ENCODE peak calls at places on chromosomes 1 and 21, in five cellular contexts. One of them, this sample, is unnamed.

GRCh38 chr1:229253170-229253974 is 17.5 kb upstream of the RAB4A start:
- DNase-seq in neural progenitor cell: peak; percentile 29
- DNase-seq in ovary: no peak
- DNase-seq in MM.1S: peak; percentile 85
- DNase-seq in AG09319: no peak
- DNase-seq in this sample: peak; percentile 42

GRCh38 chr21:34791776-34792503 is 123.1 kb downstream of the CLIC6 start:
- DNase-seq in neural progenitor cell: no peak
- DNase-seq in ovary: no peak
- DNase-seq in MM.1S: no peak
- DNase-seq in AG09319: no peak
- DNase-seq in this sample: no peak

GRCh38 chr1:2914702-2915101 is 106.6 kb upstream of the ACTRT2 start:
- DNase-seq in neural progenitor cell: no peak
- DNase-seq in ovary: no peak
- DNase-seq in MM.1S: no peak
- DNase-seq in AG09319: no peak
- DNase-seq in this sample: no peak

GRCh38 chr1:62585481-62586155 is 11.7 kb upstream of the ANGPTL3 start:
- DNase-seq in neural progenitor cell: no peak
- DNase-seq in ovary: no peak
- DNase-seq in MM.1S: no peak
- DNase-seq in AG09319: no peak
- DNase-seq in this sample: no peak

GRCh38 chr1:231162300-231162969 is 577 bp downstream of the TRIM67 start:
- DNase-seq in neural progenitor cell: peak; percentile 85
- DNase-seq in ovary: peak; percentile 49
- DNase-seq in MM.1S: peak; percentile 35
- DNase-seq in AG09319: no peak
- DNase-seq in this sample: peak; percentile 80

GRCh38 chr1:6502000-6502891 is 10.8 kb upstream of the PLEKHG5 start:
- DNase-seq in neural progenitor cell: no peak
- DNase-seq in ovary: peak; percentile 81
- DNase-seq in MM.1S: no peak
- DNase-seq in AG09319: no peak
- DNase-seq in this sample: no peak

GRCh38 chr21:43917515-43918384 is 52.7 kb downstream of the AGPAT3 start:
- DNase-seq in neural progenitor cell: no peak
- DNase-seq in ovary: no peak
- DNase-seq in MM.1S: peak; percentile 82
- DNase-seq in AG09319: no peak
- DNase-seq in this sample: peak; percentile 70

GRCh38 chr1:21931171-21932093 is 5.7 kb downstream of the HSPG2 start:
- DNase-seq in neural progenitor cell: no peak
- DNase-seq in ovary: peak; percentile 71
- DNase-seq in MM.1S: no peak
- DNase-seq in AG09319: no peak
- DNase-seq in this sample: no peak

GRCh38 chr21:26800455-26801454 is 44.5 kb downstream of the ADAMTS1 start:
- DNase-seq in neural progenitor cell: no peak
- DNase-seq in ovary: peak; percentile 50
- DNase-seq in MM.1S: no peak
- DNase-seq in AG09319: peak; percentile 65
- DNase-seq in this sample: no peak

GRCh38 chr1:66140072-66140471 is 347.4 kb downstream of the PDE4B start:
- DNase-seq in neural progenitor cell: no peak
- DNase-seq in ovary: no peak
- DNase-seq in MM.1S: no peak
- DNase-seq in AG09319: no peak
- DNase-seq in this sample: no peak

GRCh38 chr1:44220755-44221154 is 7.5 kb downstream of the DMAP1 start:
- DNase-seq in neural progenitor cell: no peak
- DNase-seq in ovary: no peak
- DNase-seq in MM.1S: no peak
- DNase-seq in AG09319: no peak
- DNase-seq in this sample: no peak

GRCh38 chr1:171743014-171743870 is 1.4 kb upstream of the VAMP4 start:
- DNase-seq in neural progenitor cell: no peak
- DNase-seq in ovary: no peak
- DNase-seq in MM.1S: peak; percentile 16
- DNase-seq in AG09319: no peak
- DNase-seq in this sample: no peak

GRCh38 chr1:156511656-156512055 is 11.1 kb upstream of the MEF2D start:
- DNase-seq in neural progenitor cell: no peak
- DNase-seq in ovary: no peak
- DNase-seq in MM.1S: peak; percentile 4
- DNase-seq in AG09319: no peak
- DNase-seq in this sample: no peak

GRCh38 chr21:37551406-37552355 is 185.1 kb downstream of the DYRK1A start:
- DNase-seq in neural progenitor cell: no peak
- DNase-seq in ovary: peak; percentile 47
- DNase-seq in MM.1S: no peak
- DNase-seq in AG09319: no peak
- DNase-seq in this sample: no peak

GRCh38 chr1:186960866-186961265 is 132.1 kb downstream of the PLA2G4A start:
- DNase-seq in neural progenitor cell: no peak
- DNase-seq in ovary: no peak
- DNase-seq in MM.1S: no peak
- DNase-seq in AG09319: no peak
- DNase-seq in this sample: no peak

GRCh38 chr1:154749078-154749760 is 120.9 kb downstream of the KCNN3 start:
- DNase-seq in neural progenitor cell: no peak
- DNase-seq in ovary: no peak
- DNase-seq in MM.1S: peak; percentile 45
- DNase-seq in AG09319: no peak
- DNase-seq in this sample: no peak

DNA sequence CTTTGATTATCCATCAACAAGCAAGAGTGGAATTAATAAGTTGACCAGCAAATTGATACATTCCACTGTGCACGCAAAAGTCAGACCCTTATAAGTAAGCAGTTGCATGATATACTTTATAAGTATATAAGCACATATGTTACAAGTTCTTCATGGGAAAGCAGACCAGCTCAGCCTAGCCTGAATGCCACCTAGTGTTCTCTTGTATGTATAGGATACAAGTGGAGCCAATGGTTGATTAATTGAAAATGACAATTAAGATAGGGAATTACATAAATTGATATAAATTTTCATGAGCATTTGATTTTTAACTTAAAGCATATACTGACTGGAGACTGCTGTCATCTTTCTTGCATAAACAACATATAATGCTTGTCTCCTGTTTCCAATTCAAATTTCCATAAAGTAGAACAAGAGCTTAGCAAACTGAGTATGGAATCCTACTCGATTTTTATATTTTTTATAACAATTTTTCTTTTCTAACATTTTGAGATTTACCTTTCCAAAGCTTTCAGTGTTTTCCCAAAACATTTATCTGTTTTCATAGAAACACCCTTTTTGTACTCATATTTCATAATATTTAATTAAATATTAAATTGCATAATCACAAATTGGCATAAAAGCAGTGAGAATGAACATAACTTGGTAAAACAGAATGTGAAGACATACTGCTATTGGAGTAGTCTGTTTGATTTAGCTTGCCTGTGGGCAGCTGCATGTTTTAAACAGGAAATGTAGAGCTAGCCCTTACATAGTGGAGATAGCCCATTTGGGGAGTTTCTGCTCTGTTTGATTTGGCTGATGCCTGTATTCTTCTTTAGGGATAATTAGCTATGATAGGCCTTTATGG is 62.8 kb downstream of the MAGI3 start:
- DNase-seq in neural progenitor cell: peak; percentile 30
- DNase-seq in ovary: no peak
- DNase-seq in MM.1S: peak; percentile 13
- DNase-seq in AG09319: peak; percentile 45
- DNase-seq in this sample: peak; percentile 24
- TF ChIP-seq CTCF in neural progenitor cell: peak; percentile 50
- TF ChIP-seq CTCF in ovary: no peak
- TF ChIP-seq CTCF in MM.1S: peak; percentile 39
- TF ChIP-seq CTCF in AG09319: peak; percentile 41
- TF ChIP-seq CTCF in this sample: peak; percentile 15

GRCh38 chr1:43071241-43071640 is 100.8 kb downstream of the EBNA1BP2 start:
- DNase-seq in neural progenitor cell: no peak
- DNase-seq in ovary: no peak
- DNase-seq in MM.1S: no peak
- DNase-seq in AG09319: no peak
- DNase-seq in this sample: no peak

GRCh38 chr1:43072314-43072713 is 99.8 kb downstream of the EBNA1BP2 start:
- DNase-seq in neural progenitor cell: no peak
- DNase-seq in ovary: no peak
- DNase-seq in MM.1S: no peak
- DNase-seq in AG09319: no peak
- DNase-seq in this sample: no peak

GRCh38 chr1:43074709-43075108 is 97.4 kb downstream of the EBNA1BP2 start:
- DNase-seq in neural progenitor cell: peak; percentile 1
- DNase-seq in ovary: no peak
- DNase-seq in MM.1S: no peak
- DNase-seq in AG09319: no peak
- DNase-seq in this sample: no peak

GRCh38 chr1:43073490-43074230 is 98.4 kb downstream of the EBNA1BP2 start:
- DNase-seq in neural progenitor cell: peak; percentile 86
- DNase-seq in ovary: peak; percentile 70
- DNase-seq in MM.1S: peak; percentile 55
- DNase-seq in AG09319: peak; percentile 37
- DNase-seq in this sample: peak; percentile 80

DNA sequence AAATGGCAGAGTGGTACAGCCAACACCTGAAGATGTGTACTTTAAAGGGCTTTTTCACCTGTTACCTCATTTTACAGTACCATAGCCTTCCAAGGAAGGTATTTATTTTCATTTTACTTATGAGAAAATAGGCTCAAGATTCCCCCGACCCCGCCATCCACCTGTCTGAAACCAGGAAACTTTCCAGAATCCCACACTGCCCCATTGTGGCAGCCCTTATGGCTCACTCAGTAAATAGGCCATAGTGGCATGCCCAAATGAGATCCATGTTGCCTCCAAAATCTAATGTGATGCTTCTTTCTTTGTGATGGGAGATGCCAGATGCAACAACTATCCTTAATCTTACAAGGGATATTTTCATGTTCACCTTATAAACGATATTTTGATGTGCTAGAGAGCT is 97.8 kb downstream of the EBNA1BP2 start:
- DNase-seq in neural progenitor cell: peak; percentile 47
- DNase-seq in ovary: no peak
- DNase-seq in MM.1S: no peak
- DNase-seq in AG09319: no peak
- DNase-seq in this sample: no peak
- TF ChIP-seq CTCF in neural progenitor cell: peak; percentile 31
- TF ChIP-seq CTCF in ovary: no peak
- TF ChIP-seq CTCF in MM.1S: no peak
- TF ChIP-seq CTCF in AG09319: no peak
- TF ChIP-seq CTCF in this sample: peak; percentile 3

DNA sequence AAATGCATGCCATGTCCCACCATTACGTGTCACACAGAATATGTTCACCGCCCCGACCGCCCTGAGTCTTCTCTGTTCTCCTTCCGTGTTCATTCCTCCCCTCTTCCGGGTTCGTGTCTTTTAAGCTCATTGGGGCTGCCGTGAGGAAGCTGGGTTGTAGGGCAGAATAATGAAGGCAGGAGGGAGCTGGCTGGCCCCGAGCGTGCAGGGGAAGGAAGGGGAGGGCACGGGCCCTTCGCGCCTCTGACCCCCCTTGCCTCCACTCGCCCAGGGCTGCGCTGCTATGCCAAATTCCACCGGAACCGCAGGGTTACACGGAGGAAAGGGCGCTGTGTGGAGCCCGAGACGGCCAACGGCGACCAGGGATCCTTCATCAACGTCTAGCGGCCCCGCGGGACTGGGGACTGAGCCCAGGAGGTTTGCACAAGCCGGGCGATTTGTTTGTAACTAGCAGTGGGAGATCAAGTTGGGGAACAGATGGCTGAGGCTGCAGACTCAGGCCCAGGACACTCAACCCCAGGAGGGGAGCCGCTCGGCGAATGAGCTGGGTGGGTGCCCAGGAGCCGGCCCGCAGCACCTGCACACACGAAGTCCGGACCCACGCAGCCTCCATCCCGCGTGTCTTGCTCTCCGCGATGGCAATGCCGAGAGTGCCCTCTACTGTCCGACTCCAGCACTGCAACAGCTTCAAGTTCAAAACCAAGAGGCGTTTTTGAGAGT is 16.5 kb upstream of the AGTRAP start:
- DNase-seq in neural progenitor cell: peak; percentile 48
- DNase-seq in ovary: peak; percentile 87
- DNase-seq in MM.1S: peak; percentile 70
- DNase-seq in AG09319: no peak
- DNase-seq in this sample: peak; percentile 84
- TF ChIP-seq CTCF in neural progenitor cell: peak; percentile 98
- TF ChIP-seq CTCF in ovary: peak; percentile 88
- TF ChIP-seq CTCF in MM.1S: peak; percentile 97
- TF ChIP-seq CTCF in AG09319: peak; percentile 98
- TF ChIP-seq CTCF in this sample: peak; percentile 97

GRCh38 chr1:61079898-61080336 is 2.4 kb upstream of the NFIA start:
- DNase-seq in neural progenitor cell: peak; percentile 60
- DNase-seq in ovary: peak; percentile 88
- DNase-seq in MM.1S: no peak
- DNase-seq in AG09319: peak; percentile 50
- DNase-seq in this sample: no peak
- TF ChIP-seq CTCF in neural progenitor cell: no peak
- TF ChIP-seq CTCF in ovary: no peak
- TF ChIP-seq CTCF in MM.1S: no peak
- TF ChIP-seq CTCF in AG09319: peak; percentile 45
- TF ChIP-seq CTCF in this sample: no peak

GRCh38 chr1:53979712-53980450 is 33.7 kb downstream of the LRRC42 start:
- DNase-seq in neural progenitor cell: no peak
- DNase-seq in ovary: no peak
- DNase-seq in MM.1S: no peak
- DNase-seq in AG09319: no peak
- DNase-seq in this sample: peak; percentile 46
- TF ChIP-seq CTCF in neural progenitor cell: no peak
- TF ChIP-seq CTCF in ovary: no peak
- TF ChIP-seq CTCF in MM.1S: no peak
- TF ChIP-seq CTCF in AG09319: no peak
- TF ChIP-seq CTCF in this sample: no peak

GRCh38 chr1:30715216-30715615 is 8.2 kb downstream of the MATN1 start:
- DNase-seq in neural progenitor cell: no peak
- DNase-seq in ovary: no peak
- DNase-seq in MM.1S: no peak
- DNase-seq in AG09319: no peak
- DNase-seq in this sample: no peak
- TF ChIP-seq CTCF in neural progenitor cell: peak; percentile 48
- TF ChIP-seq CTCF in ovary: no peak
- TF ChIP-seq CTCF in MM.1S: peak; percentile 61
- TF ChIP-seq CTCF in AG09319: peak; percentile 25
- TF ChIP-seq CTCF in this sample: no peak

GRCh38 chr1:202711949-202712635 is 1.8 kb upstream of the SYT2 start:
- DNase-seq in neural progenitor cell: peak; percentile 38
- DNase-seq in ovary: no peak
- DNase-seq in MM.1S: no peak
- DNase-seq in AG09319: no peak
- DNase-seq in this sample: no peak
- TF ChIP-seq CTCF in neural progenitor cell: no peak
- TF ChIP-seq CTCF in ovary: no peak
- TF ChIP-seq CTCF in MM.1S: no peak
- TF ChIP-seq CTCF in AG09319: no peak
- TF ChIP-seq CTCF in this sample: no peak

This sample was measured in GM13976.